ENCODE peak calls at places on chromosomes 13 and 19, in seven cellular contexts. One of them, this sample, is unnamed.

GRCh38 chr13:45512148-45512498 is 47.4 kb downstream of the COG3 start:
- DNase-seq in MCF 10A: no peak
- DNase-seq in C1 segment of cervical spinal cord: no peak
- DNase-seq in iPS-NIHi11: no peak
- DNase-seq in ecto neural progenitor cell: no peak
- DNase-seq in putamen: no peak
- DNase-seq in body of pancreas: no peak
- DNase-seq in this sample: no peak

GRCh38 chr19:2922987-2923386 is 21.8 kb downstream of the ZNF77 start:
- DNase-seq in MCF 10A: peak; percentile 50
- DNase-seq in C1 segment of cervical spinal cord: no peak
- DNase-seq in iPS-NIHi11: peak; percentile 53
- DNase-seq in ecto neural progenitor cell: no peak
- DNase-seq in putamen: no peak
- DNase-seq in body of pancreas: peak; percentile 61
- DNase-seq in this sample: no peak

GRCh38 chr13:93977986-93978385 is 501.5 kb downstream of the DCT start:
- DNase-seq in MCF 10A: no peak
- DNase-seq in C1 segment of cervical spinal cord: no peak
- DNase-seq in iPS-NIHi11: no peak
- DNase-seq in ecto neural progenitor cell: no peak
- DNase-seq in putamen: no peak
- DNase-seq in body of pancreas: no peak
- DNase-seq in this sample: no peak

GRCh38 chr13:27270594-27271520 is at the start of gene RASL11A:
- DNase-seq in MCF 10A: peak; percentile 81
- DNase-seq in C1 segment of cervical spinal cord: peak; percentile 81
- DNase-seq in iPS-NIHi11: peak; percentile 92
- DNase-seq in ecto neural progenitor cell: peak; percentile 87
- DNase-seq in putamen: peak; percentile 88
- DNase-seq in body of pancreas: peak; percentile 83
- DNase-seq in this sample: peak; percentile 71

GRCh38 chr19:1110809-1111640 is 7.2 kb downstream of the GPX4 start:
- DNase-seq in MCF 10A: no peak
- DNase-seq in C1 segment of cervical spinal cord: no peak
- DNase-seq in iPS-NIHi11: no peak
- DNase-seq in ecto neural progenitor cell: no peak
- DNase-seq in putamen: no peak
- DNase-seq in body of pancreas: no peak
- DNase-seq in this sample: no peak

GRCh38 chr19:3061214-3062161 is 807 bp downstream of the TLE5 start:
- DNase-seq in MCF 10A: no peak
- DNase-seq in C1 segment of cervical spinal cord: peak; percentile 21
- DNase-seq in iPS-NIHi11: peak; percentile 69
- DNase-seq in ecto neural progenitor cell: no peak
- DNase-seq in putamen: peak; percentile 55
- DNase-seq in body of pancreas: no peak
- DNase-seq in this sample: no peak

GRCh38 chr13:49936943-49937273 is 768 bp upstream of the SPRYD7 start:
- DNase-seq in MCF 10A: no peak
- DNase-seq in C1 segment of cervical spinal cord: peak; percentile 41
- DNase-seq in iPS-NIHi11: peak; percentile 7
- DNase-seq in ecto neural progenitor cell: no peak
- DNase-seq in putamen: peak; percentile 11
- DNase-seq in body of pancreas: no peak
- DNase-seq in this sample: no peak

GRCh38 chr19:6868341-6868740 is 19.0 kb upstream of the ADGRE1 start:
- DNase-seq in MCF 10A: peak; percentile 34
- DNase-seq in C1 segment of cervical spinal cord: no peak
- DNase-seq in iPS-NIHi11: no peak
- DNase-seq in ecto neural progenitor cell: no peak
- DNase-seq in putamen: no peak
- DNase-seq in body of pancreas: no peak
- DNase-seq in this sample: no peak

GRCh38 chr13:66364346-66364745 is 865.8 kb downstream of the PCDH9 start:
- DNase-seq in MCF 10A: no peak
- DNase-seq in C1 segment of cervical spinal cord: no peak
- DNase-seq in iPS-NIHi11: no peak
- DNase-seq in ecto neural progenitor cell: no peak
- DNase-seq in putamen: no peak
- DNase-seq in body of pancreas: no peak
- DNase-seq in this sample: no peak

GRCh38 chr13:108268713-108269112 is 805 bp upstream of the TNFSF13B start:
- DNase-seq in MCF 10A: no peak
- DNase-seq in C1 segment of cervical spinal cord: peak; percentile 2
- DNase-seq in iPS-NIHi11: no peak
- DNase-seq in ecto neural progenitor cell: no peak
- DNase-seq in putamen: no peak
- DNase-seq in body of pancreas: no peak
- DNase-seq in this sample: no peak

GRCh38 chr13:74047925-74048324 is 86.3 kb downstream of the KLF12 start:
- DNase-seq in MCF 10A: peak; percentile 8
- DNase-seq in C1 segment of cervical spinal cord: no peak
- DNase-seq in iPS-NIHi11: peak; percentile 39
- DNase-seq in ecto neural progenitor cell: no peak
- DNase-seq in putamen: no peak
- DNase-seq in body of pancreas: no peak
- DNase-seq in this sample: no peak

GRCh38 chr19:15412832-15413231 is 6.0 kb downstream of the AKAP8L start:
- DNase-seq in MCF 10A: no peak
- DNase-seq in C1 segment of cervical spinal cord: no peak
- DNase-seq in iPS-NIHi11: no peak
- DNase-seq in ecto neural progenitor cell: no peak
- DNase-seq in putamen: no peak
- DNase-seq in body of pancreas: no peak
- DNase-seq in this sample: peak; percentile 2

This sample was measured in RWPE2.